ENCODE peak calls at places on chromosomes 1 and 21, in ten cellular contexts. One of them, this sample, is unnamed. For H3K27me3, the result is how much of the 10 kb centered on the place peaks cover.

GRCh38 chr21:30257773-30258172 is 25.0 kb downstream of the KRTAP24-1 start:
- DNase-seq in uterus: no peak
- DNase-seq in tibial nerve: no peak
- DNase-seq in stomach: no peak
- DNase-seq in transverse colon: no peak
- DNase-seq in esophagus muscularis mucosa: no peak
- DNase-seq in esophagus squamous epithelium: no peak
- DNase-seq in suprapubic skin: no peak
- DNase-seq in body of pancreas: no peak
- DNase-seq in heart left ventricle: no peak
- DNase-seq in this sample: no peak

GRCh38 chr1:72140222-72140621 is 142.1 kb downstream of the NEGR1 start:
- DNase-seq in uterus: no peak
- DNase-seq in heart left ventricle: no peak
- DNase-seq in esophagus squamous epithelium: no peak
- DNase-seq in transverse colon: no peak
- DNase-seq in stomach: no peak
- DNase-seq in suprapubic skin: no peak
- DNase-seq in esophagus muscularis mucosa: no peak
- DNase-seq in tibial nerve: no peak
- DNase-seq in body of pancreas: no peak
- DNase-seq in this sample: no peak

GRCh38 chr1:29500651-29501050 is 264.3 kb downstream of the PTPRU start:
- DNase-seq in tibial nerve: no peak
- DNase-seq in body of pancreas: no peak
- DNase-seq in heart left ventricle: no peak
- DNase-seq in uterus: no peak
- DNase-seq in transverse colon: no peak
- DNase-seq in stomach: peak
- DNase-seq in esophagus muscularis mucosa: no peak
- DNase-seq in esophagus squamous epithelium: no peak
- DNase-seq in suprapubic skin: peak
- DNase-seq in this sample: no peak

GRCh38 chr1:57623039-57623790 is 199.4 kb upstream of the DAB1 start:
- DNase-seq in transverse colon: no peak
- DNase-seq in esophagus squamous epithelium: no peak
- DNase-seq in heart left ventricle: peak
- DNase-seq in suprapubic skin: no peak
- DNase-seq in body of pancreas: peak
- DNase-seq in stomach: no peak
- DNase-seq in tibial nerve: no peak
- DNase-seq in esophagus muscularis mucosa: no peak
- DNase-seq in uterus: no peak
- DNase-seq in this sample: no peak

GRCh38 chr1:186465956-186466355 is 5.0 kb upstream of the PDC start:
- DNase-seq in suprapubic skin: no peak
- DNase-seq in transverse colon: no peak
- DNase-seq in stomach: no peak
- DNase-seq in tibial nerve: no peak
- DNase-seq in uterus: no peak
- DNase-seq in heart left ventricle: no peak
- DNase-seq in body of pancreas: no peak
- DNase-seq in esophagus squamous epithelium: no peak
- DNase-seq in esophagus muscularis mucosa: no peak
- DNase-seq in this sample: no peak

GRCh38 chr1:19425643-19426245 is 59.6 kb downstream of the CAPZB start:
- DNase-seq in body of pancreas: no peak
- DNase-seq in suprapubic skin: no peak
- DNase-seq in transverse colon: no peak
- DNase-seq in heart left ventricle: no peak
- DNase-seq in esophagus muscularis mucosa: no peak
- DNase-seq in tibial nerve: no peak
- DNase-seq in esophagus squamous epithelium: no peak
- DNase-seq in uterus: no peak
- DNase-seq in stomach: no peak
- DNase-seq in this sample: no peak

GRCh38 chr1:28129150-28129549 is 40.7 kb upstream of the EYA3 start:
- DNase-seq in heart left ventricle: no peak
- DNase-seq in suprapubic skin: no peak
- DNase-seq in stomach: no peak
- DNase-seq in esophagus squamous epithelium: no peak
- DNase-seq in transverse colon: no peak
- DNase-seq in esophagus muscularis mucosa: no peak
- DNase-seq in tibial nerve: no peak
- DNase-seq in uterus: no peak
- DNase-seq in body of pancreas: no peak
- DNase-seq in this sample: no peak

GRCh38 chr1:231407537-231408396 is 14.3 kb downstream of the EGLN1 start:
- DNase-seq in uterus: no peak
- DNase-seq in suprapubic skin: no peak
- DNase-seq in esophagus muscularis mucosa: no peak
- DNase-seq in esophagus squamous epithelium: no peak
- DNase-seq in heart left ventricle: no peak
- DNase-seq in body of pancreas: no peak
- DNase-seq in transverse colon: no peak
- DNase-seq in stomach: no peak
- DNase-seq in tibial nerve: no peak
- DNase-seq in this sample: no peak

GRCh38 chr1:184212649-184213314 is 161.3 kb downstream of the TSEN15 start:
- DNase-seq in tibial nerve: no peak
- DNase-seq in stomach: no peak
- DNase-seq in uterus: peak
- DNase-seq in esophagus squamous epithelium: no peak
- DNase-seq in body of pancreas: no peak
- DNase-seq in heart left ventricle: no peak
- DNase-seq in transverse colon: no peak
- DNase-seq in esophagus muscularis mucosa: peak
- DNase-seq in suprapubic skin: no peak
- DNase-seq in this sample: no peak

GRCh38 chr1:182189535-182190066 is 128.1 kb upstream of the ZNF648 start:
- DNase-seq in uterus: no peak
- DNase-seq in suprapubic skin: no peak
- DNase-seq in body of pancreas: no peak
- DNase-seq in esophagus squamous epithelium: no peak
- DNase-seq in heart left ventricle: no peak
- DNase-seq in esophagus muscularis mucosa: no peak
- DNase-seq in stomach: no peak
- DNase-seq in transverse colon: no peak
- DNase-seq in tibial nerve: no peak
- DNase-seq in this sample: no peak

GRCh38 chr1:50929376-50929958 is 30.6 kb downstream of the FAF1 start:
- DNase-seq in transverse colon: no peak
- DNase-seq in body of pancreas: no peak
- DNase-seq in esophagus squamous epithelium: no peak
- DNase-seq in esophagus muscularis mucosa: no peak
- DNase-seq in stomach: no peak
- DNase-seq in suprapubic skin: no peak
- DNase-seq in tibial nerve: no peak
- DNase-seq in heart left ventricle: no peak
- DNase-seq in uterus: no peak
- DNase-seq in this sample: no peak

GRCh38 chr1:5998906-5999301 is 6.7 kb upstream of the NPHP4 start:
- DNase-seq in suprapubic skin: peak
- DNase-seq in body of pancreas: no peak
- DNase-seq in esophagus muscularis mucosa: no peak
- DNase-seq in tibial nerve: no peak
- DNase-seq in esophagus squamous epithelium: no peak
- DNase-seq in transverse colon: no peak
- DNase-seq in heart left ventricle: no peak
- DNase-seq in stomach: no peak
- DNase-seq in uterus: no peak
- DNase-seq in this sample: no peak

GRCh38 chr1:221712776-221713431 is 29.0 kb downstream of the DUSP10 start:
- DNase-seq in tibial nerve: no peak
- DNase-seq in stomach: peak
- DNase-seq in uterus: no peak
- DNase-seq in esophagus squamous epithelium: no peak
- DNase-seq in esophagus muscularis mucosa: no peak
- DNase-seq in suprapubic skin: no peak
- DNase-seq in transverse colon: peak
- DNase-seq in heart left ventricle: no peak
- DNase-seq in body of pancreas: peak
- DNase-seq in this sample: peak

GRCh38 chr1:204093421-204093717 is 20.5 kb downstream of the SOX13 start:
- DNase-seq in heart left ventricle: no peak
- DNase-seq in uterus: peak
- DNase-seq in esophagus squamous epithelium: no peak
- DNase-seq in transverse colon: peak
- DNase-seq in tibial nerve: no peak
- DNase-seq in suprapubic skin: no peak
- DNase-seq in esophagus muscularis mucosa: no peak
- DNase-seq in body of pancreas: peak
- DNase-seq in stomach: peak
- DNase-seq in this sample: peak

GRCh38 chr1:64470670-64471217 is 815 bp downstream of the CACHD1 start:
- DNase-seq in uterus: peak
- DNase-seq in stomach: peak
- DNase-seq in suprapubic skin: peak
- DNase-seq in heart left ventricle: peak
- DNase-seq in esophagus muscularis mucosa: peak
- DNase-seq in tibial nerve: no peak
- DNase-seq in body of pancreas: peak
- DNase-seq in esophagus squamous epithelium: no peak
- DNase-seq in transverse colon: peak
- DNase-seq in this sample: no peak

GRCh38 chr21:34974162-34974981 is 74.7 kb downstream of the RUNX1 start:
- DNase-seq in stomach: no peak
- DNase-seq in suprapubic skin: no peak
- DNase-seq in tibial nerve: no peak
- DNase-seq in esophagus squamous epithelium: no peak
- DNase-seq in uterus: no peak
- DNase-seq in body of pancreas: no peak
- DNase-seq in esophagus muscularis mucosa: no peak
- DNase-seq in transverse colon: no peak
- DNase-seq in heart left ventricle: no peak
- DNase-seq in this sample: peak

DNA sequence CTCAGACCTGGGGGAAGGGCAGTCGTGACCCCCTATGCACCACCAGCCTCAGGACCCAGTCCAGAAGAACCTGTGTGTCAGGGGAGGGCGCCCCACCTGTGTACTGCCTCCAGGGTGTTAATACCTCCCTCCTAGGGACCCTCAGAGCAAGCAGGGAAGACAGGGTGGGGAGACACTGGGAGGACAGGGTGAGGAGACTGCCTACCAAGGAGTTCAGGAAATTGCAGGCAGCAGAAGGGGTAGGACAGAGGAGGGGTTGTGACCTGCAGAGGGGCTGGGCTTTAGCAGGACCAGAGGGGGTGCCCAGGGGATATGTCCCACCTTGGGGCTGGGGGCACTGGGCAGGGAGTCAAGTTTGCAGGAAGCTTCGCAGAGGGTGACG is 5.2 kb downstream of the C21orf58 start:
- DNase-seq in heart left ventricle: no peak
- DNase-seq in transverse colon: no peak
- DNase-seq in esophagus squamous epithelium: no peak
- DNase-seq in tibial nerve: no peak
- DNase-seq in esophagus muscularis mucosa: no peak
- DNase-seq in suprapubic skin: no peak
- DNase-seq in body of pancreas: no peak
- DNase-seq in uterus: no peak
- DNase-seq in stomach: no peak
- DNase-seq in this sample: no peak
- TF ChIP-seq POLR2A in heart left ventricle: no peak
- TF ChIP-seq POLR2A in transverse colon: no peak
- TF ChIP-seq POLR2A in esophagus squamous epithelium: no peak
- TF ChIP-seq POLR2A in tibial nerve: no peak
- TF ChIP-seq POLR2A in esophagus muscularis mucosa: no peak
- TF ChIP-seq POLR2A in suprapubic skin: no peak
- TF ChIP-seq POLR2A in body of pancreas: no peak
- TF ChIP-seq POLR2A in uterus: no peak
- TF ChIP-seq POLR2A in stomach: no peak
- TF ChIP-seq POLR2A in this sample: no peak

GRCh38 chr1:39683591-39684312 is 7.5 kb downstream of the HPCAL4 start:
- DNase-seq in esophagus squamous epithelium: no peak
- DNase-seq in esophagus muscularis mucosa: no peak
- DNase-seq in suprapubic skin: no peak
- DNase-seq in transverse colon: no peak
- DNase-seq in tibial nerve: no peak
- DNase-seq in heart left ventricle: no peak
- DNase-seq in body of pancreas: no peak
- DNase-seq in stomach: no peak
- DNase-seq in uterus: no peak
- DNase-seq in this sample: no peak
- H3K27me3 ChIP-seq in esophagus squamous epithelium: half or more
- H3K27me3 ChIP-seq in esophagus muscularis mucosa: under half
- H3K27me3 ChIP-seq in suprapubic skin: half or more
- H3K27me3 ChIP-seq in transverse colon: half or more
- H3K27me3 ChIP-seq in tibial nerve: under half
- H3K27me3 ChIP-seq in heart left ventricle: under half
- H3K27me3 ChIP-seq in body of pancreas: under half
- H3K27me3 ChIP-seq in stomach: under half
- H3K27me3 ChIP-seq in uterus: under half
- H3K27me3 ChIP-seq in this sample: under half

GRCh38 chr1:240194120-240194519 is 102.4 kb downstream of the FMN2 start:
- DNase-seq in transverse colon: peak
- DNase-seq in uterus: peak
- DNase-seq in esophagus squamous epithelium: no peak
- DNase-seq in tibial nerve: no peak
- DNase-seq in suprapubic skin: no peak
- DNase-seq in esophagus muscularis mucosa: no peak
- DNase-seq in body of pancreas: no peak
- DNase-seq in stomach: no peak
- DNase-seq in heart left ventricle: no peak
- DNase-seq in this sample: no peak
- H3K27ac ChIP-seq in transverse colon: peak
- H3K27ac ChIP-seq in uterus: peak
- H3K27ac ChIP-seq in esophagus squamous epithelium: no peak
- H3K27ac ChIP-seq in tibial nerve: no peak
- H3K27ac ChIP-seq in suprapubic skin: no peak
- H3K27ac ChIP-seq in esophagus muscularis mucosa: peak
- H3K27ac ChIP-seq in body of pancreas: no peak
- H3K27ac ChIP-seq in stomach: no peak
- H3K27ac ChIP-seq in heart left ventricle: no peak
- H3K27ac ChIP-seq in this sample: no peak

DNA sequence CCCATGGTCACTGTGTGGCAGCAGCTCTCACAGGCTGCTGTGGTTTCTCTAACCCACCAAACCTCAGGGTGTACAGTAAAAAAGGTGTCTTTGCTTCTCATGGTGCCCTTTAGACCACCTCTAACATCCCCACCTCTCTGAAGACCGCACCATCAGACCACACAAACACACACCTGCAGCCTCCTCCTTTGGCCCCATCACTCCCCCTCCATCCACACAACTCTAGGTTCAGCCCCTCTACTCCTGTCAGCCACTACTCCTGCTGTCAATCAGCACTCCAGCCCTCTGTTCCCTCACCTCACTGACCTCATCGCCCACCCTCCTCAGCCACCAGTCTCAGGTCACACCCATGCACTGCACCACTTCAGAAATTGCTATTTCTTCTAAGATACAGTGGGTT is 7.5 kb downstream of the ZNF692 start:
- DNase-seq in stomach: no peak
- DNase-seq in transverse colon: no peak
- DNase-seq in esophagus muscularis mucosa: no peak
- DNase-seq in body of pancreas: no peak
- DNase-seq in heart left ventricle: no peak
- DNase-seq in tibial nerve: no peak
- DNase-seq in uterus: no peak
- DNase-seq in esophagus squamous epithelium: no peak
- DNase-seq in suprapubic skin: no peak
- DNase-seq in this sample: no peak
- TF ChIP-seq POLR2A in stomach: no peak
- TF ChIP-seq POLR2A in transverse colon: no peak
- TF ChIP-seq POLR2A in esophagus muscularis mucosa: no peak
- TF ChIP-seq POLR2A in body of pancreas: no peak
- TF ChIP-seq POLR2A in heart left ventricle: no peak
- TF ChIP-seq POLR2A in tibial nerve: no peak
- TF ChIP-seq POLR2A in uterus: no peak
- TF ChIP-seq POLR2A in esophagus squamous epithelium: no peak
- TF ChIP-seq POLR2A in suprapubic skin: no peak
- TF ChIP-seq POLR2A in this sample: no peak

This sample was measured in Peyer's patch.